ENCODE peak calls at places on chromosomes 16 and 17, in five cellular contexts. One of them, this sample, is unnamed.

GRCh38 chr17:31241116-31241515 is 55.9 kb downstream of the OMG start:
- DNase-seq in left lung: no peak
- DNase-seq in tibial artery: no peak
- DNase-seq in mammary epithelial cell: no peak
- DNase-seq in left ventricle myocardium inferior: no peak
- DNase-seq in this sample: no peak

GRCh38 chr16:21159281-21159951 is 942 bp downstream of the LDAF1 start:
- DNase-seq in left lung: peak; percentile 76
- DNase-seq in tibial artery: peak; percentile 32
- DNase-seq in mammary epithelial cell: peak; percentile 82
- DNase-seq in left ventricle myocardium inferior: peak; percentile 38
- DNase-seq in this sample: peak; percentile 68

GRCh38 chr17:80859004-80859941 is 132.4 kb upstream of the CHMP6 start:
- DNase-seq in left lung: peak; percentile 54
- DNase-seq in tibial artery: peak; percentile 54
- DNase-seq in mammary epithelial cell: peak; percentile 85
- DNase-seq in left ventricle myocardium inferior: peak; percentile 69
- DNase-seq in this sample: peak; percentile 77

GRCh38 chr17:68455756-68456528 is 1.4 kb downstream of the WIPI1 start:
- DNase-seq in left lung: no peak
- DNase-seq in tibial artery: no peak
- DNase-seq in mammary epithelial cell: peak; percentile 92
- DNase-seq in left ventricle myocardium inferior: no peak
- DNase-seq in this sample: peak; percentile 82

GRCh38 chr16:81485824-81486554 is 41.4 kb downstream of the CMIP start:
- DNase-seq in left lung: no peak
- DNase-seq in tibial artery: peak; percentile 64
- DNase-seq in mammary epithelial cell: no peak
- DNase-seq in left ventricle myocardium inferior: no peak
- DNase-seq in this sample: peak; percentile 30

GRCh38 chr16:58960484-58960883 is 226.4 kb upstream of the GOT2 start:
- DNase-seq in left lung: no peak
- DNase-seq in tibial artery: no peak
- DNase-seq in mammary epithelial cell: no peak
- DNase-seq in left ventricle myocardium inferior: no peak
- DNase-seq in this sample: no peak

GRCh38 chr16:19130852-19131808 is 17.4 kb downstream of the ITPRIPL2 start:
- DNase-seq in left lung: peak; percentile 64
- DNase-seq in tibial artery: peak; percentile 56
- DNase-seq in mammary epithelial cell: no peak
- DNase-seq in left ventricle myocardium inferior: peak; percentile 54
- DNase-seq in this sample: peak; percentile 73

GRCh38 chr17:72336026-72336803 is 215.4 kb downstream of the SOX9 start:
- DNase-seq in left lung: no peak
- DNase-seq in tibial artery: no peak
- DNase-seq in mammary epithelial cell: no peak
- DNase-seq in left ventricle myocardium inferior: no peak
- DNase-seq in this sample: no peak

GRCh38 chr16:23801387-23801786 is 34.4 kb upstream of the PRKCB start:
- DNase-seq in left lung: peak; percentile 73
- DNase-seq in tibial artery: peak; percentile 66
- DNase-seq in mammary epithelial cell: peak; percentile 45
- DNase-seq in left ventricle myocardium inferior: peak; percentile 64
- DNase-seq in this sample: peak; percentile 49

GRCh38 chr17:78979780-78980623 is at the start of gene LGALS3BP:
- DNase-seq in left lung: no peak
- DNase-seq in tibial artery: no peak
- DNase-seq in mammary epithelial cell: peak; percentile 63
- DNase-seq in left ventricle myocardium inferior: peak; percentile 77
- DNase-seq in this sample: peak; percentile 56

GRCh38 chr16:80938035-80938927 is 68.4 kb downstream of the CMC2 start:
- DNase-seq in left lung: peak; percentile 37
- DNase-seq in tibial artery: peak; percentile 58
- DNase-seq in mammary epithelial cell: peak; percentile 35
- DNase-seq in left ventricle myocardium inferior: no peak
- DNase-seq in this sample: peak; percentile 77

GRCh38 chr17:80649672-80650338 is 105.2 kb downstream of the RPTOR start:
- DNase-seq in left lung: peak; percentile 51
- DNase-seq in tibial artery: peak; percentile 57
- DNase-seq in mammary epithelial cell: peak; percentile 74
- DNase-seq in left ventricle myocardium inferior: peak; percentile 57
- DNase-seq in this sample: peak; percentile 81

GRCh38 chr16:82671743-82672142 is 45.0 kb downstream of the CDH13 start:
- DNase-seq in left lung: no peak
- DNase-seq in tibial artery: no peak
- DNase-seq in mammary epithelial cell: no peak
- DNase-seq in left ventricle myocardium inferior: no peak
- DNase-seq in this sample: no peak

GRCh38 chr17:42422958-42423712 is at the start of gene CAVIN1:
- DNase-seq in left lung: peak; percentile 96
- DNase-seq in tibial artery: peak; percentile 99
- DNase-seq in mammary epithelial cell: peak; percentile 98
- DNase-seq in left ventricle myocardium inferior: peak; percentile 100
- DNase-seq in this sample: peak; percentile 87

GRCh38 chr17:35871415-35871814 is 2.7 kb upstream of the HEATR9 start:
- DNase-seq in left lung: no peak
- DNase-seq in tibial artery: no peak
- DNase-seq in mammary epithelial cell: no peak
- DNase-seq in left ventricle myocardium inferior: no peak
- DNase-seq in this sample: no peak

GRCh38 chr16:4261557-4262172 is 11.2 kb downstream of the TFAP4 start:
- DNase-seq in left lung: no peak
- DNase-seq in tibial artery: no peak
- DNase-seq in mammary epithelial cell: no peak
- DNase-seq in left ventricle myocardium inferior: no peak
- DNase-seq in this sample: no peak

GRCh38 chr17:16363749-16364536 is 10.7 kb upstream of the CENPV start:
- DNase-seq in left lung: peak; percentile 61
- DNase-seq in tibial artery: peak; percentile 81
- DNase-seq in mammary epithelial cell: peak; percentile 55
- DNase-seq in left ventricle myocardium inferior: peak; percentile 73
- DNase-seq in this sample: peak; percentile 77

GRCh38 chr17:72518810-72519597 is 398.2 kb downstream of the SOX9 start:
- DNase-seq in left lung: no peak
- DNase-seq in tibial artery: no peak
- DNase-seq in mammary epithelial cell: no peak
- DNase-seq in left ventricle myocardium inferior: no peak
- DNase-seq in this sample: no peak

GRCh38 chr16:4519274-4520058 is 19.1 kb downstream of the CDIP1 start:
- DNase-seq in left lung: no peak
- DNase-seq in tibial artery: no peak
- DNase-seq in mammary epithelial cell: no peak
- DNase-seq in left ventricle myocardium inferior: no peak
- DNase-seq in this sample: no peak

GRCh38 chr16:4850211-4850610 is 2.9 kb downstream of the UBN1 start:
- DNase-seq in left lung: no peak
- DNase-seq in tibial artery: no peak
- DNase-seq in mammary epithelial cell: no peak
- DNase-seq in left ventricle myocardium inferior: no peak
- DNase-seq in this sample: no peak

GRCh38 chr17:19447085-19447583 is 36.1 kb downstream of the RNF112 start:
- DNase-seq in left lung: no peak
- DNase-seq in tibial artery: peak; percentile 76
- DNase-seq in mammary epithelial cell: peak; percentile 46
- DNase-seq in left ventricle myocardium inferior: no peak
- DNase-seq in this sample: peak; percentile 60

GRCh38 chr16:69818811-69819587 is 56.9 kb downstream of the WWP2 start:
- DNase-seq in left lung: no peak
- DNase-seq in tibial artery: no peak
- DNase-seq in mammary epithelial cell: no peak
- DNase-seq in left ventricle myocardium inferior: no peak
- DNase-seq in this sample: no peak

GRCh38 chr16:69814561-69814960 is 52.4 kb downstream of the WWP2 start:
- DNase-seq in left lung: no peak
- DNase-seq in tibial artery: no peak
- DNase-seq in mammary epithelial cell: no peak
- DNase-seq in left ventricle myocardium inferior: no peak
- DNase-seq in this sample: no peak

GRCh38 chr16:69812213-69813014 is 50.3 kb downstream of the WWP2 start:
- DNase-seq in left lung: no peak
- DNase-seq in tibial artery: no peak
- DNase-seq in mammary epithelial cell: no peak
- DNase-seq in left ventricle myocardium inferior: no peak
- DNase-seq in this sample: no peak

GRCh38 chr16:69814078-69814477 is 51.9 kb downstream of the WWP2 start:
- DNase-seq in left lung: no peak
- DNase-seq in tibial artery: no peak
- DNase-seq in mammary epithelial cell: no peak
- DNase-seq in left ventricle myocardium inferior: no peak
- DNase-seq in this sample: no peak
- TF ChIP-seq CTCF in left lung: no peak
- TF ChIP-seq CTCF in tibial artery: no peak
- TF ChIP-seq CTCF in mammary epithelial cell: no peak
- TF ChIP-seq CTCF in left ventricle myocardium inferior: no peak
- TF ChIP-seq CTCF in this sample: no peak

GRCh38 chr16:1459967-1460366 is 14.9 kb downstream of the CLCN7 start:
- DNase-seq in left lung: no peak
- DNase-seq in tibial artery: no peak
- DNase-seq in mammary epithelial cell: no peak
- DNase-seq in left ventricle myocardium inferior: no peak
- DNase-seq in this sample: no peak

GRCh38 chr16:1458977-1459341 is 14.6 kb upstream of the CCDC154 start:
- DNase-seq in left lung: no peak
- DNase-seq in tibial artery: no peak
- DNase-seq in mammary epithelial cell: no peak
- DNase-seq in left ventricle myocardium inferior: no peak
- DNase-seq in this sample: no peak

GRCh38 chr16:1458336-1458976 is 14.1 kb upstream of the CCDC154 start:
- DNase-seq in left lung: no peak
- DNase-seq in tibial artery: no peak
- DNase-seq in mammary epithelial cell: peak; percentile 6
- DNase-seq in left ventricle myocardium inferior: no peak
- DNase-seq in this sample: peak; percentile 8

GRCh38 chr16:1461146-1461545 is 13.7 kb downstream of the CLCN7 start:
- DNase-seq in left lung: no peak
- DNase-seq in tibial artery: no peak
- DNase-seq in mammary epithelial cell: no peak
- DNase-seq in left ventricle myocardium inferior: no peak
- DNase-seq in this sample: no peak

GRCh38 chr16:1460602-1461138 is 14.2 kb downstream of the CLCN7 start:
- DNase-seq in left lung: no peak
- DNase-seq in tibial artery: no peak
- DNase-seq in mammary epithelial cell: no peak
- DNase-seq in left ventricle myocardium inferior: no peak
- DNase-seq in this sample: no peak
- H3K36me3 ChIP-seq in left lung: peaks cover 90% of the 10 kb centered on the region
- H3K36me3 ChIP-seq in tibial artery: peaks cover 50% of the 10 kb centered on the region
- H3K36me3 ChIP-seq in mammary epithelial cell: peaks cover 2% of the 10 kb centered on the region
- H3K36me3 ChIP-seq in left ventricle myocardium inferior: peaks cover 55% of the 10 kb centered on the region
- H3K36me3 ChIP-seq in this sample: peaks cover 6% of the 10 kb centered on the region

GRCh38 chr16:14667347-14668266 is 26.5 kb downstream of the PLA2G10 start:
- DNase-seq in left lung: peak; percentile 72
- DNase-seq in tibial artery: no peak
- DNase-seq in mammary epithelial cell: no peak
- DNase-seq in left ventricle myocardium inferior: no peak
- DNase-seq in this sample: no peak

GRCh38 chr16:14668556-14669223 is 25.4 kb downstream of the PLA2G10 start:
- DNase-seq in left lung: no peak
- DNase-seq in tibial artery: no peak
- DNase-seq in mammary epithelial cell: no peak
- DNase-seq in left ventricle myocardium inferior: no peak
- DNase-seq in this sample: no peak

GRCh38 chr16:14672403-14672971 is 21.6 kb downstream of the PLA2G10 start:
- DNase-seq in left lung: peak; percentile 71
- DNase-seq in tibial artery: no peak
- DNase-seq in mammary epithelial cell: no peak
- DNase-seq in left ventricle myocardium inferior: no peak
- DNase-seq in this sample: no peak

GRCh38 chr16:14669776-14670175 is 24.3 kb downstream of the PLA2G10 start:
- DNase-seq in left lung: peak; percentile 52
- DNase-seq in tibial artery: no peak
- DNase-seq in mammary epithelial cell: no peak
- DNase-seq in left ventricle myocardium inferior: no peak
- DNase-seq in this sample: peak; percentile 11
- TF ChIP-seq CTCF in left lung: no peak
- TF ChIP-seq CTCF in tibial artery: no peak
- TF ChIP-seq CTCF in mammary epithelial cell: no peak
- TF ChIP-seq CTCF in left ventricle myocardium inferior: no peak
- TF ChIP-seq CTCF in this sample: no peak

DNA sequence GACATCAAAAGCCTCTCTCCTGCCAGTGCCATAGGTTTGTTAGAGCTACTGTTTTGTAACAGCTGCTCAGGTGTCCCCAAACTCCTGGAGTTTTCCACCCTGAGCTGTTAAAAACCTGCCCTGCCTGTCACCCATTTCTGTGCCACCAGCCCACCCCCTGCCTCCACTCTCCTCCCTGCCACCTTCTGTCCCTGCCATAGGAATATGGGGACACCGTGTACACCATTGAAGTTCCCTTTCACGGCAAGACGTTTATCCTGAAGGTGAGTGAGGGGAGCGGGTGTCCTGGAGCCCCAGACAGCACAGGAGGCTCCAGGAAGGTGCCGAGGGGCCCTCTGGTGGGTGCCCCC is 5.2 kb upstream of the TCAP start:
- DNase-seq in left lung: no peak
- DNase-seq in tibial artery: no peak
- DNase-seq in mammary epithelial cell: no peak
- DNase-seq in left ventricle myocardium inferior: no peak
- DNase-seq in this sample: no peak
- H3K36me3 ChIP-seq in left lung: peaks cover 71% of the 10 kb centered on the region
- H3K36me3 ChIP-seq in tibial artery: peaks cover 43% of the 10 kb centered on the region
- H3K36me3 ChIP-seq in mammary epithelial cell: no peaks in the 10 kb centered on the region
- H3K36me3 ChIP-seq in left ventricle myocardium inferior: peaks cover 6% of the 10 kb centered on the region
- H3K36me3 ChIP-seq in this sample: peaks cover 14% of the 10 kb centered on the region

DNA sequence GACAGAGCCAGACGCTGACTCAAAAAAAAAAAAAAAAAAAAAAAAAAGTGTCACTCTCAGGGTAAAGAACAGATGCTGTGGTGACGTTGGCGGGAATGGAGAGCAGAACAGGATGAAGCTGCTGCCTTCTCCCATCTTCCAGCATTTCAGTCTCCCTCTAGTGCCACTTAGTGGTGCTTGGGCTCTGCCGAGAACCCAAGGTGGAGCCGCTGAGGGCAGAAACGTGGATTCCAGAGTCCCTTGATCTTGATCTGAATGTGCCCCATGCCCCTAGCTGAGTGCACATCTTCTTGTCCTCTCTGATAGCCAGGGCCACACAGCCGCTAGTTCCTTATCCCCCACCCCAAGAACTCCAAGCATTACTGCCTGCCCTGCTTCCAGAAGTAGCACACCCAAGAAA is 43.2 kb upstream of the FA2H start:
- DNase-seq in left lung: no peak
- DNase-seq in tibial artery: no peak
- DNase-seq in mammary epithelial cell: no peak
- DNase-seq in left ventricle myocardium inferior: no peak
- DNase-seq in this sample: no peak
- TF ChIP-seq CTCF in left lung: no peak
- TF ChIP-seq CTCF in tibial artery: no peak
- TF ChIP-seq CTCF in mammary epithelial cell: no peak
- TF ChIP-seq CTCF in left ventricle myocardium inferior: no peak
- TF ChIP-seq CTCF in this sample: no peak

This sample was measured in bronchial epithelial cell.